ENCODE peak calls at places on chromosomes 2 and 18, in seven cellular contexts. D, X, W, J, I, F and Q are unnamed samples.

GRCh38 chr2:240926516-240927389 is 20.6 kb downstream of the CROCC2 start:
- DNase-seq in I (no peak), D (no peak), F (no peak), X (no peak), W (peak), J (no peak), Q (no peak)

GRCh38 chr2:45729753-45730512 is 78.5 kb downstream of the PRKCE start:
- DNase-seq in I (no peak), X (peak), W (no peak), F (no peak), J (no peak), D (no peak), Q (no peak)

GRCh38 chr2:60581461-60582282 is 28.2 kb upstream of the BCL11A start:
- DNase-seq in F (no peak), X (peak), D (no peak), I (no peak), W (peak), J (peak), Q (no peak)

GRCh38 chr2:38073211-38074005 is 2.5 kb downstream of the CYP1B1 start:
- DNase-seq in D (no peak), F (no peak), I (no peak), X (no peak), W (no peak), J (no peak), Q (no peak)

GRCh38 chr2:88857951-88858406 is 166.5 kb downstream of the RPIA start:
- DNase-seq in X (peak), J (no peak), W (peak), I (no peak), F (no peak), D (no peak), Q (peak)

GRCh38 chr2:200026838-200027237 is 71.5 kb downstream of the MAIP1 start:
- DNase-seq in W (peak), I (peak), J (no peak), D (no peak), X (no peak), F (no peak), Q (no peak)

GRCh38 chr2:20343128-20343527 is 7.5 kb downstream of the PUM2 start:
- DNase-seq in X (peak), D (no peak), J (no peak), W (no peak), F (no peak), I (no peak), Q (no peak)

GRCh38 chr2:185952098-185952497 is 213.5 kb downstream of the FSIP2 start:
- DNase-seq in I (no peak), X (no peak), F (no peak), W (no peak), J (no peak), D (no peak), Q (no peak)

GRCh38 chr2:235803028-235803427 is 309.2 kb downstream of the AGAP1 start:
- DNase-seq in D (no peak), W (peak), J (no peak), X (peak), F (no peak), I (no peak), Q (no peak)

GRCh38 chr2:26696352-26696816 is 3.9 kb downstream of the KCNK3 start:
- DNase-seq in X (peak), D (peak), J (no peak), F (peak), W (peak), I (peak), Q (peak)

GRCh38 chr2:26344581-26345283 is 1.2 kb upstream of the SELENOI start:
- DNase-seq in D (no peak), F (no peak), J (no peak), W (peak), I (no peak), X (peak), Q (no peak)

GRCh38 chr2:130829020-130829419 is 7.7 kb upstream of the ARHGEF4 start:
- DNase-seq in J (no peak), F (no peak), W (no peak), D (no peak), X (peak), I (no peak), Q (no peak)

GRCh38 chr2:133676392-133677130 is 108.3 kb upstream of the NCKAP5 start:
- DNase-seq in W (peak), X (peak), D (no peak), J (no peak), F (no peak), I (peak), Q (peak)

GRCh38 chr18:46676162-46676830 is 19.3 kb upstream of the LOXHD1 start:
- DNase-seq in I (no peak), D (peak), W (no peak), X (no peak), J (no peak), F (no peak), Q (no peak)

GRCh38 chr18:48949606-48950535 is 894 bp downstream of the SMAD7 start:
- DNase-seq in J (no peak), D (no peak), F (no peak), I (no peak), W (peak), X (no peak), Q (no peak)

GRCh38 chr2:236338495-236339184 is 74.4 kb upstream of the ASB18 start:
- DNase-seq in I (no peak), D (no peak), J (no peak), W (peak), F (no peak), X (peak), Q (no peak)

GRCh38 chr2:73020657-73021370 is 50.7 kb downstream of the SFXN5 start:
- DNase-seq in X (peak), J (no peak), W (peak), F (no peak), I (peak), D (no peak), Q (peak)

GRCh38 chr2:236101311-236101950 is 66.8 kb downstream of the GBX2 start:
- DNase-seq in I (no peak), W (no peak), J (no peak), X (no peak), D (no peak), F (no peak), Q (no peak)

GRCh38 chr2:28437918-28438317 is 45.3 kb downstream of the FOSL2 start:
- DNase-seq in I (no peak), J (no peak), D (no peak), X (no peak), W (no peak), F (no peak), Q (no peak)

GRCh38 chr18:3027301-3027700 is 14.4 kb upstream of the LPIN2 start:
- DNase-seq in W (no peak), X (no peak), I (no peak), J (no peak), F (no peak), D (no peak), Q (no peak)

GRCh38 chr2:227817940-227818568 is 4.4 kb downstream of the CCL20 start:
- DNase-seq in I (peak), F (peak), J (peak), X (peak), D (peak), W (peak), Q (peak)

GRCh38 chr2:85706604-85707296 is 12.6 kb downstream of the GNLY start:
- DNase-seq in J (no peak), D (no peak), I (no peak), W (no peak), X (no peak), F (no peak), Q (no peak)

GRCh38 chr2:55107428-55107827 is 57.2 kb upstream of the RTN4 start:
- DNase-seq in D (no peak), X (no peak), I (no peak), W (no peak), J (no peak), F (no peak), Q (no peak)

GRCh38 chr2:71938659-71939587 is 208.7 kb downstream of the CYP26B1 start:
- DNase-seq in I (no peak), W (no peak), D (no peak), X (no peak), F (no peak), J (no peak), Q (no peak)

GRCh38 chr2:105674859-105675541 is 69.7 kb upstream of the NCK2 start:
- DNase-seq in X (no peak), W (peak), I (no peak), F (no peak), D (no peak), J (no peak), Q (no peak)

GRCh38 chr2:233974530-233975071 is 57.4 kb downstream of the TRPM8 start:
- DNase-seq in W (peak), J (no peak), X (peak), F (no peak), I (peak), D (peak), Q (peak)

GRCh38 chr2:5693288-5694015 is 1.3 kb downstream of the SOX11 start:
- DNase-seq in W (no peak), I (no peak), X (peak), D (no peak), F (no peak), J (no peak), Q (no peak)

GRCh38 chr2:199946196-199946595 is 9.1 kb downstream of the TYW5 start:
- DNase-seq in J (no peak), W (no peak), I (no peak), D (no peak), F (no peak), X (no peak), Q (no peak)

GRCh38 chr2:240433973-240434727 is 1.3 kb upstream of the GPC1 start:
- DNase-seq in W (peak), I (peak), J (no peak), D (no peak), F (peak), X (peak), Q (peak)

GRCh38 chr2:95077521-95077807 is 44.1 kb downstream of the MRPS5 start:
- DNase-seq in W (no peak), D (no peak), I (no peak), F (no peak), J (no peak), X (no peak), Q (no peak)

DNA sequence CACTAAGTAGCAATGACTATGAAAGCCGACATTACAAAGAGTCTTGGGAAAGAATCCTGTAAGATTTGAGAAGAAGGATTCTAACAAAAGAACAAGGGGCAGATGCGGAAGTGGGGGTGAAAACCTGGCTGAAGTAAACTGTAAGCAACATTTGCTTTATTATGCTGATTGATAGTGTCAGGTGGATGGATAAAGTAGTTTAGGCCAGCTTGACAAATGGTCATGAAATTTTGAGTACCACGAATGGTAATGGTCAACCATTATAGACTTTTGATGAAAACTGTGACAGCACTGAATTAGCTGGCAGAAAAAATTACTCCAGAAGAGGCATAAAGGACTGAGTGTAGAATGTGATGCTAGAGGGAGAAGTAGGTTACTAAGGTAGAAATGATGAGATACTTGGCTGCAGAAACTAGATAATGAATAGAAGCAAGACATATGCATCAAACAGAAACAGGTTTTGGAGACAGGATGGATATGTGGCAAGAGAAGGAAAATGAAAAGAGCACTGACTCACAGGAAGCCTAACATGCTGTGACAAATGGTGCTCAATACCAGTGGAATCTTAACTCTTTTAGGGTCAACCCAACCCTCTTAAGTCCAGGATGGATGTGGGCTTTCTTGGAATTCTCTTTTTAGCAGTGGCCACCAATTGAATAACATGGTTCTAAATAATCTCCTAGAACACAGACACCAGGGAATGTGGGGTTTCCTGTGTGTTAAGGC is 6.8 kb downstream of the THUMPD2 start:
- DNase-seq in X (peak), I (no peak), F (no peak), D (no peak), W (peak), J (no peak), Q (peak)
- H3K4me3 ChIP-seq in X (no peak), I (no peak), F (no peak), D (no peak), W (no peak), J (no peak), Q (no peak)

GRCh38 chr2:36695746-36696415 is 626 bp upstream of the VIT start:
- DNase-seq in I (peak), D (no peak), X (peak), W (peak), F (no peak), J (no peak), Q (no peak)
- H3K4me3 ChIP-seq in I (peak), D (no peak), X (no peak), W (no peak), F (no peak), J (no peak), Q (no peak)

GRCh38 chr2:126658910-126659613 is 3.1 kb downstream of the GYPC start:
- DNase-seq in W (peak), D (no peak), F (peak), X (peak), I (no peak), J (peak), Q (no peak)
- H3K4me3 ChIP-seq in W (no peak), D (no peak), F (peak), X (no peak), I (peak), J (peak), Q (no peak)

DNA sequence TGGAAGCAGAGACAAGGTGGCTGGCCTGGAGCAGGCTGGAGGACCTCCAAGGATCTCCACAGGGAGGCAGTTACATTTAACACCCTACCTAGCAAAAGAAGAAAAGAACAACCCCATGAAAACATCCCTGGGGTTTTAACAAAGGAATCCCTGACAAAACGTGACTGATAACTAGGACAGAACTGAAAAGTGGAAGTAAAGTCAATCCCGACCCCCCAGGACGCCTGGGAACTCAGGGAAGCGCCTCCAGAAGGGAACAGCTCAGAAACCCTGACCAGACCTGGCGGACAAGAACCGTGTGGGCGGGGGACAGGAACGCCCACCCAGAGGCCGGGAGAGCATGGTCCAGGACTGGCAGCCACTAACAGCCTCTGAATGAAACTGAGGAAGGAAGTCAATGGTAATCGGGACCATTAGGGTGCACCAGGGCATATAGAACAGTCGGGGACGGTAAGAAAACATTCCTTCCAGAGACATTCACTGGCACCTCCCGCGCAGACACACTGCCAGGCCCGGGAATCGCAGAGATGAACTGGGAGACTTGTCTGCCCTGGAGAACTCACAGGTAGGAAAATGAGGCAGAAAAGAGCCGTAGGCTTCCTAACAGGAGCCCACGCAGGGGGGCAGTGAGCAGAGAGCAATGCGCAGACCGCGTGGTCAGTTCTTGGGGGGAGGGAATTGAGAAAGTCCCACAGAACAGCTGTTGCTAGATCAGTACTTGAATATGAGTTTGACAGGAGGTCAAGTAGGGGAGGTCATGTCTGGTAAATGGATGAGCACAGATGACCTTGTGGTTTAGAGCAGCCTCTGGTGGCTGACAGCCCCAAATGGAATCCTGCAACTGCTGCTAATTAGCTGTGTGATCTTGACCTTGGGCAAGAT is 1.3 kb upstream of the TBC1D8 start:
- DNase-seq in X (no peak), W (peak), J (no peak), I (peak), D (no peak), F (no peak), Q (no peak)
- H3K4me3 ChIP-seq in X (peak), W (peak), J (peak), I (peak), D (peak), F (peak), Q (peak)

GRCh38 chr2:68721482-68722071 is 13.0 kb upstream of the ARHGAP25 start:
- DNase-seq in W (no peak), F (no peak), I (no peak), X (no peak), J (no peak), D (no peak), Q (no peak)
- H3K4me3 ChIP-seq in W (no peak), F (no peak), I (no peak), X (no peak), J (peak), D (no peak), Q (no peak)

DNA sequence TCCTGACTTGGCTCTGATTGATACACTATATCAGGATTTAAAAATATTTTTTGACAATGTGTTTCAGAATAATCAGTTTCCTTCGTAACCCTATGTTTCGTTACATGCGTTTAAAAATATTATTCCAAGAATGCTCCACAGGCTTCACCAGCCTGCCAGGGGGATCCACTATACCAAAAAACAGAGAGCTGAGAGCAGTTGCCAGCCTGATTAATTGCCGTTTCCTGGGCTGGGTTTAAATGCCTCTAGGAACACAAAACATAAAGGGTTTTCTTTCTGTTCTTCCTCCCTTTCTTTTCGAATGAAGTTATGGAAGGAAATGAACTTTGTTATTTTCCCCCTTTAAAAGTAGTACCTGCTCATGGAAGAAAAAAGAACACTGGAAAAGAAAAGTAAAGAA is 47.9 kb downstream of the LRRFIP1 start:
- DNase-seq in F (no peak), X (no peak), W (no peak), D (no peak), J (no peak), I (no peak), Q (no peak)
- H3K4me3 ChIP-seq in F (peak), X (no peak), W (no peak), D (no peak), J (peak), I (no peak), Q (no peak)

GRCh38 chr2:238791345-238791744 is 56.5 kb upstream of the TWIST2 start:
- DNase-seq in D (no peak), I (peak), F (no peak), J (no peak), W (no peak), X (no peak), Q (no peak)
- H3K4me3 ChIP-seq in D (no peak), I (peak), F (peak), J (no peak), W (no peak), X (no peak), Q (no peak)

GRCh38 chr2:63617360-63617759 is 28.6 kb downstream of the MDH1 start:
- DNase-seq in I (no peak), D (no peak), J (no peak), X (no peak), W (no peak), F (no peak), Q (no peak)
- H3K4me3 ChIP-seq in I (no peak), D (no peak), J (no peak), X (no peak), W (no peak), F (no peak), Q (no peak)